ENCODE peak calls at places on chromosomes 1 and 21, in ten cellular contexts. One of them, this sample, is unnamed.

GRCh38 chr1:7456683-7457082 is 314.4 kb upstream of the VAMP3 start:
- DNase-seq in NCI-H510A: peak
- DNase-seq in anterior cingulate cortex: no peak
- DNase-seq in head of caudate nucleus: no peak
- DNase-seq in stimulated activated CD4-positive, alpha-beta T cell treated with anti-CD3 and anti-CD28 coated beads, Interleukin-4, amount 100 ng/mL, for 1 hour: no peak
- DNase-seq in SK-N-SH: no peak
- DNase-seq in colonic mucosa: no peak
- DNase-seq in GM03348: no peak
- DNase-seq in IMR-90: no peak
- DNase-seq in T-cell: no peak
- DNase-seq in this sample: no peak

GRCh38 chr1:15115542-15116330 is 37.8 kb upstream of the TMEM51 start:
- DNase-seq in NCI-H510A: no peak
- DNase-seq in anterior cingulate cortex: no peak
- DNase-seq in head of caudate nucleus: no peak
- DNase-seq in stimulated activated CD4-positive, alpha-beta T cell treated with anti-CD3 and anti-CD28 coated beads, Interleukin-4, amount 100 ng/mL, for 1 hour: no peak
- DNase-seq in SK-N-SH: no peak
- DNase-seq in colonic mucosa: no peak
- DNase-seq in GM03348: no peak
- DNase-seq in IMR-90: no peak
- DNase-seq in T-cell: no peak
- DNase-seq in this sample: no peak

GRCh38 chr1:15402809-15403450 is 6.8 kb upstream of the EFHD2 start:
- DNase-seq in NCI-H510A: peak
- DNase-seq in anterior cingulate cortex: no peak
- DNase-seq in head of caudate nucleus: no peak
- DNase-seq in stimulated activated CD4-positive, alpha-beta T cell treated with anti-CD3 and anti-CD28 coated beads, Interleukin-4, amount 100 ng/mL, for 1 hour: no peak
- DNase-seq in SK-N-SH: no peak
- DNase-seq in colonic mucosa: no peak
- DNase-seq in GM03348: no peak
- DNase-seq in IMR-90: no peak
- DNase-seq in T-cell: no peak
- DNase-seq in this sample: no peak

GRCh38 chr1:46506470-46507219 is 17.0 kb downstream of the DMBX1 start:
- DNase-seq in NCI-H510A: no peak
- DNase-seq in anterior cingulate cortex: no peak
- DNase-seq in head of caudate nucleus: no peak
- DNase-seq in stimulated activated CD4-positive, alpha-beta T cell treated with anti-CD3 and anti-CD28 coated beads, Interleukin-4, amount 100 ng/mL, for 1 hour: no peak
- DNase-seq in SK-N-SH: no peak
- DNase-seq in colonic mucosa: no peak
- DNase-seq in GM03348: no peak
- DNase-seq in IMR-90: no peak
- DNase-seq in T-cell: no peak
- DNase-seq in this sample: no peak

GRCh38 chr1:240399381-240399780 is 212.6 kb downstream of the GREM2 start:
- DNase-seq in NCI-H510A: no peak
- DNase-seq in anterior cingulate cortex: no peak
- DNase-seq in head of caudate nucleus: peak
- DNase-seq in stimulated activated CD4-positive, alpha-beta T cell treated with anti-CD3 and anti-CD28 coated beads, Interleukin-4, amount 100 ng/mL, for 1 hour: no peak
- DNase-seq in SK-N-SH: no peak
- DNase-seq in colonic mucosa: no peak
- DNase-seq in GM03348: peak
- DNase-seq in IMR-90: peak
- DNase-seq in T-cell: no peak
- DNase-seq in this sample: no peak

GRCh38 chr1:162502928-162503327 is 5.3 kb downstream of the UHMK1 start:
- DNase-seq in NCI-H510A: no peak
- DNase-seq in anterior cingulate cortex: no peak
- DNase-seq in head of caudate nucleus: no peak
- DNase-seq in stimulated activated CD4-positive, alpha-beta T cell treated with anti-CD3 and anti-CD28 coated beads, Interleukin-4, amount 100 ng/mL, for 1 hour: no peak
- DNase-seq in SK-N-SH: no peak
- DNase-seq in colonic mucosa: no peak
- DNase-seq in GM03348: peak
- DNase-seq in IMR-90: peak
- DNase-seq in T-cell: no peak
- DNase-seq in this sample: no peak

GRCh38 chr21:46095814-46096595 is 1.9 kb upstream of the COL6A2 start:
- DNase-seq in NCI-H510A: no peak
- DNase-seq in anterior cingulate cortex: no peak
- DNase-seq in head of caudate nucleus: no peak
- DNase-seq in stimulated activated CD4-positive, alpha-beta T cell treated with anti-CD3 and anti-CD28 coated beads, Interleukin-4, amount 100 ng/mL, for 1 hour: no peak
- DNase-seq in SK-N-SH: no peak
- DNase-seq in colonic mucosa: no peak
- DNase-seq in GM03348: no peak
- DNase-seq in IMR-90: no peak
- DNase-seq in T-cell: no peak
- DNase-seq in this sample: no peak

GRCh38 chr21:45847870-45848269 is 133.7 kb upstream of the COL6A1 start:
- DNase-seq in NCI-H510A: no peak
- DNase-seq in anterior cingulate cortex: no peak
- DNase-seq in head of caudate nucleus: no peak
- DNase-seq in stimulated activated CD4-positive, alpha-beta T cell treated with anti-CD3 and anti-CD28 coated beads, Interleukin-4, amount 100 ng/mL, for 1 hour: no peak
- DNase-seq in SK-N-SH: no peak
- DNase-seq in colonic mucosa: no peak
- DNase-seq in GM03348: no peak
- DNase-seq in IMR-90: no peak
- DNase-seq in T-cell: no peak
- DNase-seq in this sample: no peak

GRCh38 chr1:31701137-31701736 is 2.6 kb downstream of the COL16A1 start:
- DNase-seq in NCI-H510A: peak
- DNase-seq in anterior cingulate cortex: peak
- DNase-seq in head of caudate nucleus: peak
- DNase-seq in stimulated activated CD4-positive, alpha-beta T cell treated with anti-CD3 and anti-CD28 coated beads, Interleukin-4, amount 100 ng/mL, for 1 hour: peak
- DNase-seq in SK-N-SH: peak
- DNase-seq in colonic mucosa: peak
- DNase-seq in GM03348: peak
- DNase-seq in IMR-90: peak
- DNase-seq in T-cell: peak
- DNase-seq in this sample: peak

GRCh38 chr1:202691846-202692245 is 18.4 kb downstream of the SYT2 start:
- DNase-seq in NCI-H510A: peak
- DNase-seq in anterior cingulate cortex: no peak
- DNase-seq in head of caudate nucleus: no peak
- DNase-seq in stimulated activated CD4-positive, alpha-beta T cell treated with anti-CD3 and anti-CD28 coated beads, Interleukin-4, amount 100 ng/mL, for 1 hour: no peak
- DNase-seq in SK-N-SH: peak
- DNase-seq in colonic mucosa: no peak
- DNase-seq in GM03348: no peak
- DNase-seq in IMR-90: no peak
- DNase-seq in T-cell: no peak
- DNase-seq in this sample: peak